ENCODE peak calls at places on chromosome 6, in nine cellular contexts. O is upper lobe of right lung, Y is mammary epithelial cell, N is NT2/D1, H is skeletal muscle cell, X is brain microvascular endothelial cell, G is astrocyte of the cerebellum, T is GM06990, I is aorta. V is an unnamed sample.

GRCh38 chr6:116522896-116523295 is 11.5 kb downstream of the CALHM5 start:
- DNase-seq in G (no peak), X (no peak), H (no peak), T (no peak), O (no peak), I (no peak), N (no peak), Y (no peak), V (no peak)

GRCh38 chr6:158752613-158753012 is 66.6 kb downstream of the EZR start:
- DNase-seq in Y (peak; percentile 8), G (no peak), I (no peak), N (no peak), T (no peak), H (no peak), X (no peak), O (no peak), V (no peak)

GRCh38 chr6:42200035-42200434 is 5.3 kb upstream of the GUCA1B start:
- DNase-seq in Y (peak; percentile 55), N (no peak), X (peak; percentile 80), T (no peak), H (peak; percentile 82), I (no peak), G (peak; percentile 70), O (no peak), V (no peak)

GRCh38 chr6:145814035-145814500 is 527 bp downstream of the FBXO30 start:
- DNase-seq in H (no peak), Y (peak; percentile 60), O (no peak), T (no peak), G (peak; percentile 6), X (peak; percentile 23), I (peak; percentile 83), N (peak; percentile 16), V (no peak)

GRCh38 chr6:149231786-149232185 is 85.7 kb upstream of the TAB2 start:
- DNase-seq in H (no peak), T (no peak), Y (no peak), N (no peak), X (no peak), I (no peak), G (no peak), O (no peak), V (no peak)

GRCh38 chr6:55664581-55665223 is 85.7 kb upstream of the HMGCLL1 start:
- DNase-seq in I (no peak), Y (peak; percentile 32), N (no peak), T (no peak), H (no peak), O (no peak), G (no peak), X (no peak), V (no peak)

GRCh38 chr6:159979136-159979874 is 10.4 kb downstream of the IGF2R start:
- DNase-seq in I (peak; percentile 82), G (no peak), H (peak; percentile 48), N (no peak), Y (peak; percentile 57), T (peak; percentile 61), X (peak; percentile 48), O (no peak), V (no peak)

GRCh38 chr6:14742171-14742570 is 503.7 kb upstream of the JARID2 start:
- DNase-seq in I (no peak), G (no peak), N (no peak), X (no peak), T (no peak), O (no peak), H (no peak), Y (no peak), V (no peak)

GRCh38 chr6:139710578-139710977 is 336.1 kb upstream of the CITED2 start:
- DNase-seq in I (no peak), O (no peak), N (no peak), X (no peak), H (no peak), T (no peak), G (no peak), Y (no peak), V (no peak)

GRCh38 chr6:143027058-143027457 is 33.6 kb upstream of the AIG1 start:
- DNase-seq in I (peak; percentile 73), T (no peak), X (peak; percentile 31), H (no peak), G (no peak), Y (no peak), N (peak; percentile 27), O (peak; percentile 68), V (peak; percentile 33)

GRCh38 chr6:157246048-157246630 is 77.2 kb downstream of the TMEM242 start:
- DNase-seq in T (no peak), X (no peak), G (no peak), H (peak; percentile 60), O (no peak), I (peak; percentile 70), Y (no peak), N (no peak), V (no peak)

GRCh38 chr6:95784869-95785268 is 207.5 kb downstream of the MANEA start:
- DNase-seq in I (no peak), O (no peak), X (no peak), G (no peak), H (no peak), T (no peak), Y (no peak), N (no peak), V (no peak)

GRCh38 chr6:149026530-149026942 is 279.7 kb downstream of the UST start:
- DNase-seq in X (peak; percentile 86), G (peak; percentile 91), T (no peak), O (no peak), I (no peak), Y (peak; percentile 68), H (peak; percentile 83), N (peak; percentile 60), V (peak; percentile 70)

GRCh38 chr6:158626360-158627167 is 18.0 kb downstream of the DYNLT1 start:
- DNase-seq in Y (no peak), H (no peak), X (no peak), O (no peak), T (no peak), N (no peak), G (no peak), I (no peak), V (no peak)

GRCh38 chr6:7050099-7050498 is 57.7 kb upstream of the RREB1 start:
- DNase-seq in N (no peak), O (no peak), T (no peak), I (no peak), Y (no peak), G (no peak), H (no peak), X (no peak), V (no peak)

GRCh38 chr6:113375950-113376846 is 480.9 kb upstream of the MARCKS start:
- DNase-seq in Y (peak; percentile 51), O (no peak), X (peak; percentile 72), G (no peak), T (no peak), H (no peak), I (no peak), N (no peak), V (no peak)

GRCh38 chr6:48135352-48136084 is 24.5 kb upstream of the PTCHD4 start:
- DNase-seq in O (no peak), X (peak; percentile 10), I (no peak), G (no peak), H (peak; percentile 76), T (no peak), Y (peak; percentile 78), N (no peak), V (no peak)

GRCh38 chr6:5813625-5814027 is 193.1 kb downstream of the NRN1 start:
- DNase-seq in O (no peak), H (no peak), Y (no peak), T (no peak), N (no peak), X (no peak), G (no peak), I (no peak), V (no peak)

DNA sequence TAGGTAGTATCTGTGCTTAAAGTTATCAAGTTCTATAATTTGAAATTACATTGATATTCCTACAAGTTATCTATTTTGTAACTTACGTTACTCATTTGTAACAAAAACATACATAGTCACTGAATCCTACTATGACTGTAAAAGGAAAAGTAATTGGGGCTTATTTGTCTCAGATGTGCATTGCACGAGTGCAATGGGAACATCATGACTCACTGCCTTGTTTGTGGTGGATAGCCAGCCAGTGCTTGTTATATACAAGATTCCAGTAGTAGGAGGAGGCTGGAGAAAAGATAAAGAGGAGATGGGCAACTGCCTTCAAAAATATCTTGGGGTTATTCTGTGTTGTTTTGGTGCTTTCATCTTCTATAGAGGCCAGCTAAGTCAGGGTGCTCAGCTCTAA is 164.1 kb downstream of the RNF144B start:
- DNase-seq in X (peak; percentile 86), I (no peak), G (peak; percentile 35), H (peak; percentile 25), O (no peak), N (no peak), T (no peak), Y (peak; percentile 76), V (no peak)
- H3K4me3 ChIP-seq in X (no peak overlapping the region), I (no peak overlapping the region), G (no peak overlapping the region), H (no peak overlapping the region), O (no peak overlapping the region), N (no peak overlapping the region), T (no peak overlapping the region), Y (no peak overlapping the region), V (no peak overlapping the region)

GRCh38 chr6:73696990-73697651 is 1.1 kb downstream of the CD109 start:
- DNase-seq in T (no peak), X (no peak), H (no peak), G (no peak), Y (peak; percentile 71), I (no peak), N (no peak), O (no peak), V (no peak)
- H3K4me3 ChIP-seq in T (peak overlapping the region; percentile 70), X (peak overlapping the region; percentile 67), H (peak overlapping the region; percentile 58), G (peak overlapping the region; percentile 51), Y (peak overlapping the region; percentile 74), I (no peak overlapping the region), N (no peak overlapping the region), O (peak overlapping the region; percentile 60), V (no peak overlapping the region)

GRCh38 chr6:62283828-62284411 is 2.1 kb downstream of the KHDRBS2 start:
- DNase-seq in H (no peak), N (peak; percentile 18), T (no peak), O (no peak), X (peak; percentile 14), G (no peak), I (no peak), Y (no peak), V (no peak)

GRCh38 chr6:62284725-62285124 is 1.3 kb downstream of the KHDRBS2 start:
- DNase-seq in N (no peak), Y (no peak), X (no peak), G (no peak), T (no peak), H (no peak), O (no peak), I (no peak), V (no peak)

GRCh38 chr6:62283359-62283758 is 2.7 kb downstream of the KHDRBS2 start:
- DNase-seq in H (no peak), X (no peak), N (no peak), G (no peak), T (no peak), Y (no peak), O (no peak), I (no peak), V (no peak)

GRCh38 chr6:62286470-62286843 is 432 bp upstream of the KHDRBS2 start:
- DNase-seq in Y (no peak), H (no peak), I (no peak), O (no peak), G (no peak), T (no peak), X (no peak), N (no peak), V (no peak)

GRCh38 chr6:62285612-62286469 is at the start of gene KHDRBS2:
- DNase-seq in X (no peak), I (peak; percentile 91), G (no peak), T (peak; percentile 71), H (no peak), N (peak; percentile 84), Y (peak; percentile 2), O (peak; percentile 95), V (peak; percentile 77)
- H3K4me3 ChIP-seq in X (no peak within 1 kb of the TSS), I (no peak within 1 kb of the TSS), G (peak within 1 kb of the TSS; percentile 24), T (peak within 1 kb of the TSS; percentile 38), H (no peak within 1 kb of the TSS), N (peak within 1 kb of the TSS; percentile 81), Y (no peak within 1 kb of the TSS), O (peak within 1 kb of the TSS; percentile 55), V (peak within 1 kb of the TSS; percentile 76)

GRCh38 chr6:129498950-129499870 is 210.8 kb downstream of the ARHGAP18 start:
- DNase-seq in X (peak; percentile 29), G (peak; percentile 49), N (peak; percentile 28), T (no peak), Y (peak; percentile 75), I (no peak), H (no peak), O (no peak), V (no peak)
- H3K4me3 ChIP-seq in X (no peak overlapping the region), G (no peak overlapping the region), N (no peak overlapping the region), T (no peak overlapping the region), Y (peak overlapping the region; percentile 23), I (no peak overlapping the region), H (no peak overlapping the region), O (no peak overlapping the region), V (no peak overlapping the region)

V was measured in iPS DF 6.9.